ENCODE peak calls at places on chromosomes 2 and 18, in seven cellular contexts. L, P, D, F, M, I and C are unnamed samples.

GRCh38 chr2:40488927-40489677 is 37.2 kb upstream of the SLC8A1 start:
- ATAC-seq in L (peak; percentile 85), P (peak; percentile 88), D (peak; percentile 80), F (no peak), M (peak; percentile 54), I (peak; percentile 58), C (peak; percentile 77)

GRCh38 chr2:63827749-63828148 is 13.9 kb upstream of the UGP2 start:
- ATAC-seq in L (peak; percentile 69), P (peak; percentile 97), D (peak; percentile 77), F (peak; percentile 91), M (peak; percentile 66), I (no peak), C (peak; percentile 71)

GRCh38 chr2:1701020-1701419 is 43.3 kb downstream of the PXDN start:
- ATAC-seq in L (no peak), P (no peak), D (no peak), F (no peak), M (no peak), I (no peak), C (no peak)

GRCh38 chr2:29053680-29054400 is 20.5 kb downstream of the PCARE start:
- ATAC-seq in L (no peak), P (no peak), D (no peak), F (peak; percentile 75), M (peak; percentile 48), I (no peak), C (no peak)

GRCh38 chr2:138601438-138602165 is 100.0 kb downstream of the SPOPL start:
- ATAC-seq in L (no peak), P (peak; percentile 48), D (no peak), F (peak; percentile 22), M (no peak), I (no peak), C (no peak)

GRCh38 chr2:234910186-234910679 is 41.6 kb upstream of the SH3BP4 start:
- ATAC-seq in L (no peak), P (no peak), D (no peak), F (no peak), M (no peak), I (no peak), C (no peak)

GRCh38 chr2:168620554-168620953 is 164.5 kb downstream of the CERS6 start:
- ATAC-seq in L (no peak), P (no peak), D (no peak), F (no peak), M (no peak), I (no peak), C (no peak)

GRCh38 chr2:227877359-227878309 is 6.2 kb downstream of the DAW1 start:
- ATAC-seq in L (no peak), P (no peak), D (peak; percentile 31), F (no peak), M (peak; percentile 28), I (peak; percentile 36), C (peak; percentile 57)

GRCh38 chr18:457120-457519 is 43.4 kb downstream of the COLEC12 start:
- ATAC-seq in L (peak; percentile 67), P (no peak), D (peak; percentile 90), F (no peak), M (no peak), I (peak; percentile 76), C (peak; percentile 79)

GRCh38 chr18:39480494-39481245 is 1915.1 kb upstream of the CELF4 start:
- ATAC-seq in L (no peak), P (no peak), D (peak; percentile 66), F (no peak), M (no peak), I (no peak), C (no peak)

GRCh38 chr2:238848566-238848940 is 668 bp downstream of the TWIST2 start:
- ATAC-seq in L (no peak), P (no peak), D (peak; percentile 36), F (no peak), M (peak; percentile 65), I (no peak), C (no peak)

GRCh38 chr18:11960743-11961380 is 20.4 kb upstream of the IMPA2 start:
- ATAC-seq in L (no peak), P (peak; percentile 37), D (no peak), F (no peak), M (no peak), I (no peak), C (no peak)

GRCh38 chr2:135996304-135996703 is 10.9 kb upstream of the DARS1 start:
- ATAC-seq in L (no peak), P (no peak), D (no peak), F (no peak), M (no peak), I (no peak), C (no peak)

GRCh38 chr18:74645717-74646116 is 48.0 kb downstream of the ZNF407 start:
- ATAC-seq in L (no peak), P (no peak), D (peak; percentile 84), F (no peak), M (no peak), I (no peak), C (no peak)

GRCh38 chr2:85564144-85564563 is 2.9 kb upstream of the GGCX start:
- ATAC-seq in L (no peak), P (no peak), D (no peak), F (no peak), M (no peak), I (no peak), C (no peak)

GRCh38 chr18:78041218-78041617 is 791.6 kb downstream of the GALR1 start:
- ATAC-seq in L (no peak), P (no peak), D (no peak), F (no peak), M (no peak), I (no peak), C (no peak)

GRCh38 chr2:1572638-1573037 is 159.4 kb downstream of the TPO start:
- ATAC-seq in L (no peak), P (no peak), D (peak; percentile 96), F (no peak), M (no peak), I (peak; percentile 49), C (peak; percentile 72)

DNA sequence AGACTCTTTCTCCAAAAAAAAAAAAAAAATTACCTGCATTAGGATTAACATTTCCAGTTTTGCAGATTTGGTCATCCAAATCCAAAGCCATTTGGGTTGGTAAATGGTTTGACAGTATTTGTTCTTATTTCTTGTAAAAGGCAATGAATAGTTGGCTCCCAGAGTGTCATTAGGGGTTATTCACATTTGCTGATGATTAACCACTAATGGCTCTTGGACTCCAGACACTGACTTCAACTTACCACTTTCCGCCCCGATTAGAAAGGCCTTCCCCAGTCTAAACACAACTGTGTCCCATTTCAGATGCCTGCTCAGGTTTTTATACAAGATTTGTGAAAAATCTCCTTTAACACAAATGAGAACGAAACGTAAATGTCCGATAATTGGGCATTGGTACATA is 9.6 kb upstream of the TGIF1 start:
- ATAC-seq in L (peak; percentile 86), P (no peak), D (no peak), F (no peak), M (no peak), I (no peak), C (no peak)
- TF ChIP-seq POLR2A in L (no peak), P (no peak), D (no peak), F (no peak), M (no peak), I (no peak), C (no peak)

DNA sequence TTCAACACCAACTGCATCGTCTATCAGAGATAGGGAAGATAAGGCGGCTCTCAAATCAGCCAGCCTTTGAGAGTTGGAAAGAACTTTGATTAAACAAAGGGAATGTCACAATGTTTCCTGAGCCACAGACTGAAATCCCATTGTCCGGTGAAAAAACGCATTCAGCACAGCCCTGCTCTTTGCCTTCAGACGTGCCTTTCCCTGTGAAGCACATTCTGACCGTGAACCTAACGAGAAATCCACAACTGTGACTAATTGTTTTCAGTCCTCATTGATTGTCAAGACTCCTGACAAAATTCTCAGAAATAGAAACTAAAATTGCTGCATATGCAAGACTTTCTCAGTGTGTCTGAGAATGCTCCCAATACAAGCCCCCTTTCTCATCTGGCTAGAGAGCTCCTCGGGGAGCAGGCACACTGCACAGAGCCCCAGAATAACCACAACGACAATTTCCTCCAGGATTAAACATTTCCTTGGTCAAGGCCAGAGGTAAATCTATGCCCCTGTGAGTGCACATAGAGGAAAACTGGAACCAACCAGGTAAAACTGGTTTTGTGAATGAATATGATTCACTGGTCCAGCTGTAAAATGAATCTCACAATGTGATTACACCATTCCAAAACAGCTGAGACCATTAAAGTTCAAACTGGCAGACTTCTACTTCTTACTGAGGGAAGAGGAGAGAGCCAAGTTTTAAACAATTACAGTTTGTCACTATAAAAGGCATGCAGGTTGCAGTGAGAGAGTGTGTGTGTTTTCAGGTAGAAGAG is 561.9 kb upstream of the ID2 start:
- ATAC-seq in L (peak; percentile 66), P (peak; percentile 93), D (peak; percentile 45), F (no peak), M (no peak), I (peak; percentile 49), C (peak; percentile 28)
- TF ChIP-seq POLR2A in L (peak; percentile 84), P (peak; percentile 84), D (no peak), F (no peak), M (no peak), I (no peak), C (no peak)

DNA sequence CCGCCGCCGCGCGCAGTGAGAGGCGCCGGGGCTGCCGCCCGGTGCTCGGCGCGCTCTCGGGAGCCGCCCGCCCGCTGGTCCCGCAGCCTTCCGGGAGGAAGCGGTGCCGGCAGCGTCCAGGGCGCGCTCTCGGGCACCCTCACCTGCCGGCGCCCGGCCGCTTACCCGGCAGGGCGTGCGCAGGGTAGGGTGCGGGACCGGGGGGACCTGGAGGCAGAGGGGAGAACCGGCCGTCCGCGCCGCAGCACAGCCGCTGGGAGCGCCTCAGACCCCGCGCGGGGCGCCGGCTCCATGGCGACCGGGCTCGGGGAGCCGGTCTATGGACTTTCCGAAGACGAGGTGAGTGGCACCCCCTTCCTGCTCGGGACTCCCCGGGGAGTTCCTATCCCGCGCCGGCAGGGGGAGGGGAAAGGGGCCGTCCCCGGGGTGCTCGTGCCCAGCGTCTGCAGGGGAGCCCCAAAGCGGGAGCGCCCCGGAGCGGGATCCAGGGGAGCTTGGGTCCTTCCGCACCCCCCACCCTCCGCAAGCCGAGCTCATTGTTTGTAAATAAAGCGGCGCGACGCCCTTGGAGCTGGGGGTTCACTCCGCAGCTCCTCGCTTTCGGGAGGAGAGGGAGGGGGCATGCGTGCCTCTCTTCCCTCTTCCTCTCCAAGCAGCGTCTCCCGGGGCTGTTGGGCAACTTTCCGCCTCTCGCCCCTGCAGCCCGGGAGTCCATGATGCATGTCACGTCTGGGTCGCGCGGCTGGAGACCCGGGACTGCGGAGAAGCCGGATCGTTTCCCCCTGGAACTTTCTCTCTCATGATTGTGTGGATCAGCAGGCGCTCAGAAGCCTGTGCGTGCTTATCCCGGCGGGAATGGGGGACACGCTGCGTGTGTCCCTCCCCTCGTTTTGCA is 591 bp downstream of the NEDD4L start:
- ATAC-seq in L (peak; percentile 42), P (peak; percentile 30), D (peak; percentile 24), F (peak; percentile 56), M (peak; percentile 68), I (peak; percentile 60), C (peak; percentile 13)
- TF ChIP-seq POLR2A in L (peak; percentile 62), P (no peak), D (no peak), F (no peak), M (no peak), I (no peak), C (no peak)

GRCh38 chr2:54325148-54325547 is 69.1 kb upstream of the TSPYL6 start:
- ATAC-seq in L (no peak), P (no peak), D (no peak), F (no peak), M (no peak), I (no peak), C (no peak)

GRCh38 chr2:54332386-54332785 is 76.4 kb upstream of the TSPYL6 start:
- ATAC-seq in L (no peak), P (no peak), D (no peak), F (no peak), M (no peak), I (no peak), C (no peak)

GRCh38 chr2:54329482-54330225 is 73.6 kb upstream of the TSPYL6 start:
- ATAC-seq in L (peak; percentile 34), P (peak; percentile 68), D (no peak), F (no peak), M (no peak), I (no peak), C (no peak)

GRCh38 chr2:54331095-54331835 is 75.2 kb upstream of the TSPYL6 start:
- ATAC-seq in L (no peak), P (peak; percentile 2), D (no peak), F (no peak), M (no peak), I (no peak), C (no peak)

GRCh38 chr2:54330226-54331094 is 74.4 kb upstream of the TSPYL6 start:
- ATAC-seq in L (peak; percentile 99), P (peak; percentile 98), D (peak; percentile 99), F (peak; percentile 98), M (peak; percentile 94), I (peak; percentile 97), C (peak; percentile 97)
- TF ChIP-seq POLR2A in L (peak; percentile 62), P (peak; percentile 75), D (peak; percentile 68), F (peak; percentile 60), M (peak; percentile 97), I (peak; percentile 95), C (peak; percentile 95)